ENCODE peak calls at places on chromosomes 16 and 17, in six cellular contexts. E is RWPE1, S is right atrium auricular region, H is fibroblast of pulmonary artery, Q is neural crest cell, K is HFFc6. Z is an unnamed sample.
A peak's percentile ranks its signal among the peaks of the same experiment; 100 is the strongest.

GRCh38 chr17:5873781-5874180 is 196.4 kb upstream of the WSCD1 start:
- DNase-seq in E (no peak), S (no peak), H (no peak), Q (no peak), K (no peak), Z (no peak)

GRCh38 chr17:48878920-48879898 is 13.4 kb upstream of the ATP5MC1 start:
- DNase-seq in E (peak; percentile 81), S (no peak), H (peak; percentile 83), Q (peak; percentile 62), K (peak; percentile 35), Z (no peak)

GRCh38 chr16:26665166-26665939 is 401.4 kb upstream of the C16orf82 start:
- DNase-seq in E (no peak), S (no peak), H (no peak), Q (no peak), K (no peak), Z (no peak)

GRCh38 chr17:47099987-47100711 is 88.9 kb downstream of the CDC27 start:
- DNase-seq in E (peak; percentile 79), S (peak; percentile 94), H (peak; percentile 89), Q (peak; percentile 90), K (peak; percentile 90), Z (no peak)

GRCh38 chr17:81961087-81961514 is at the start of gene NOTUM:
- DNase-seq in E (no peak), S (no peak), H (peak; percentile 22), Q (no peak), K (no peak), Z (no peak)

GRCh38 chr17:72697602-72698146 is 394.8 kb downstream of the SLC39A11 start:
- DNase-seq in E (no peak), S (no peak), H (no peak), Q (peak; percentile 25), K (no peak), Z (no peak)

GRCh38 chr16:31483081-31483480 is at the start of gene SLC5A2:
- DNase-seq in E (no peak), S (no peak), H (no peak), Q (no peak), K (no peak), Z (no peak)

GRCh38 chr17:61461967-61462733 is 9.9 kb downstream of the TBX4 start:
- DNase-seq in E (no peak), S (no peak), H (peak; percentile 9), Q (no peak), K (no peak), Z (no peak)

GRCh38 chr17:49717371-49717841 is 9.6 kb upstream of the SLC35B1 start:
- DNase-seq in E (no peak), S (no peak), H (no peak), Q (no peak), K (no peak), Z (no peak)

GRCh38 chr17:75288784-75289121 is 480 bp downstream of the SLC25A19 start:
- DNase-seq in E (peak; percentile 50), S (no peak), H (no peak), Q (peak; percentile 18), K (no peak), Z (no peak)

GRCh38 chr16:425740-426114 is 278 bp downstream of the RAB11FIP3 start:
- DNase-seq in E (peak; percentile 19), S (no peak), H (no peak), Q (no peak), K (no peak), Z (no peak)

GRCh38 chr17:81193470-81194224 is 27.6 kb upstream of the AATK start:
- DNase-seq in E (no peak), S (no peak), H (no peak), Q (no peak), K (no peak), Z (no peak)

GRCh38 chr16:24635900-24636610 is 93.4 kb upstream of the TNRC6A start:
- DNase-seq in E (peak; percentile 83), S (peak; percentile 69), H (peak; percentile 98), Q (no peak), K (peak; percentile 84), Z (peak; percentile 87)

GRCh38 chr17:19386974-19387920 is at the start of gene MFAP4:
- DNase-seq in E (no peak), S (peak; percentile 81), H (peak; percentile 95), Q (no peak), K (peak; percentile 77), Z (peak; percentile 65)

GRCh38 chr17:5892897-5893656 is 177.1 kb upstream of the WSCD1 start:
- DNase-seq in E (no peak), S (no peak), H (no peak), Q (no peak), K (no peak), Z (no peak)

GRCh38 chr16:21166561-21166961 is 8.1 kb downstream of the LDAF1 start:
- DNase-seq in E (no peak), S (no peak), H (peak; percentile 31), Q (no peak), K (no peak), Z (no peak)

GRCh38 chr16:83344014-83344413 is 463.8 kb upstream of the HSBP1 start:
- DNase-seq in E (no peak), S (no peak), H (peak; percentile 99), Q (no peak), K (peak; percentile 87), Z (peak; percentile 75)

GRCh38 chr16:73215482-73216377 is 167.8 kb upstream of the ZFHX3 start:
- DNase-seq in E (no peak), S (no peak), H (peak; percentile 42), Q (no peak), K (peak; percentile 77), Z (no peak)

GRCh38 chr16:2019919-2020831 is 590 bp downstream of the NPW start:
- DNase-seq in E (no peak), S (no peak), H (no peak), Q (no peak), K (no peak), Z (no peak)

GRCh38 chr16:82229800-82230619 is 60.0 kb upstream of the MPHOSPH6 start:
- DNase-seq in E (peak; percentile 60), S (peak; percentile 60), H (peak; percentile 87), Q (peak; percentile 81), K (peak; percentile 64), Z (peak; percentile 2)

GRCh38 chr17:82161216-82161615 is 51.4 kb downstream of the CCDC57 start:
- DNase-seq in E (no peak), S (no peak), H (no peak), Q (no peak), K (no peak), Z (no peak)

GRCh38 chr17:44044092-44044491 is 22.4 kb downstream of the LSM12 start:
- DNase-seq in E (peak; percentile 57), S (no peak), H (peak; percentile 69), Q (no peak), K (no peak), Z (no peak)

GRCh38 chr17:82065638-82066303 is at the start of gene DUS1L:
- DNase-seq in E (peak; percentile 69), S (no peak), H (peak; percentile 58), Q (peak; percentile 59), K (no peak), Z (no peak)

GRCh38 chr17:61720016-61720795 is 129.2 kb upstream of the NACA2 start:
- DNase-seq in E (no peak), S (no peak), H (peak; percentile 4), Q (no peak), K (no peak), Z (no peak)

GRCh38 chr17:31859487-31860008 is 504 bp upstream of the COPRS start:
- DNase-seq in E (peak; percentile 15), S (no peak), H (no peak), Q (no peak), K (no peak), Z (no peak)

GRCh38 chr16:20166531-20167235 is 93.0 kb upstream of the GPR139 start:
- DNase-seq in E (no peak), S (no peak), H (peak; percentile 1), Q (no peak), K (no peak), Z (no peak)

GRCh38 chr17:50220811-50221210 is 19.4 kb upstream of the COL1A1 start:
- DNase-seq in E (no peak), S (no peak), H (no peak), Q (no peak), K (no peak), Z (no peak)

DNA sequence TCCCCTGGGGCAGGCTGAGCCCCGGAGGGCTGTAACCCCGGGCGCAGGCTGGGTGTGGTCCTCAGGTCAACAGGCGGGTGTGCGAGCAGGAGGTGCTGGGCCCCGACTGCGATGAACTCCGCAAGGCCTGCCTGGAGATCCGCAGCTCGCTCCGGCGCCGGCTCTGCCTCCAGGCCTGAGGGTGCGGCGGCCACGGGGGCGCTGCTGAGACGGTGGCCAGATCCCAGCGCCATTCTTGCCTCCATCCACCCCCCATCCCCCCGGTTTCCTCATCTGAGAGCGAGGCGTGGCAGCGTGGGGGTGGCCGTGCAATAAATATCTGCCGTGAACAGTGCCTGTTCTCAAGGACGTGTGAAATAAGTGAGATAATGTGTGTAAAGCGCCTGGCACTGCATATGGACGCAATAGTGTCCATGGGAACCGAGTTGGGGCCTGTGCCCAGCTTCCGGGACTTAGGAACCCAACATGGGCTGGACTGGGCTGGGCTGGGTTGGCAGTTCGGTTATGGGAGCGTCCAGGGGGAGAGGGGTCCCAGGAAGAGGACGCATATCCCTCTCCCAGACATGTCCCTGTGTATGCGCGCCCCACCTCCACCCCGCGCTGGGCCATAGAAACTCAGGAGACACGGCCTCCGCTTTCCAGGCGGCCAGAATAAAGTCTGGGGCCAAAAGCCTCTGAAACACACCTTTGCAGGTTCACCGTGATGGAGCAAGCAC is 15.0 kb downstream of the ZNF213 start:
- DNase-seq in E (peak; percentile 61), S (peak; percentile 77), H (peak; percentile 67), Q (peak; percentile 64), K (no peak), Z (no peak)
- TF ChIP-seq CTCF in E (peak; percentile 71), S (peak; percentile 69), H (peak; percentile 43), Q (peak; percentile 54), K (peak; percentile 63), Z (peak; percentile 80)

GRCh38 chr17:55734128-55734781 is 11.6 kb upstream of the TMEM100 start:
- DNase-seq in E (no peak), S (no peak), H (no peak), Q (no peak), K (no peak), Z (no peak)
- TF ChIP-seq CTCF in E (no peak), S (no peak), H (no peak), Q (no peak), K (no peak), Z (no peak)

DNA sequence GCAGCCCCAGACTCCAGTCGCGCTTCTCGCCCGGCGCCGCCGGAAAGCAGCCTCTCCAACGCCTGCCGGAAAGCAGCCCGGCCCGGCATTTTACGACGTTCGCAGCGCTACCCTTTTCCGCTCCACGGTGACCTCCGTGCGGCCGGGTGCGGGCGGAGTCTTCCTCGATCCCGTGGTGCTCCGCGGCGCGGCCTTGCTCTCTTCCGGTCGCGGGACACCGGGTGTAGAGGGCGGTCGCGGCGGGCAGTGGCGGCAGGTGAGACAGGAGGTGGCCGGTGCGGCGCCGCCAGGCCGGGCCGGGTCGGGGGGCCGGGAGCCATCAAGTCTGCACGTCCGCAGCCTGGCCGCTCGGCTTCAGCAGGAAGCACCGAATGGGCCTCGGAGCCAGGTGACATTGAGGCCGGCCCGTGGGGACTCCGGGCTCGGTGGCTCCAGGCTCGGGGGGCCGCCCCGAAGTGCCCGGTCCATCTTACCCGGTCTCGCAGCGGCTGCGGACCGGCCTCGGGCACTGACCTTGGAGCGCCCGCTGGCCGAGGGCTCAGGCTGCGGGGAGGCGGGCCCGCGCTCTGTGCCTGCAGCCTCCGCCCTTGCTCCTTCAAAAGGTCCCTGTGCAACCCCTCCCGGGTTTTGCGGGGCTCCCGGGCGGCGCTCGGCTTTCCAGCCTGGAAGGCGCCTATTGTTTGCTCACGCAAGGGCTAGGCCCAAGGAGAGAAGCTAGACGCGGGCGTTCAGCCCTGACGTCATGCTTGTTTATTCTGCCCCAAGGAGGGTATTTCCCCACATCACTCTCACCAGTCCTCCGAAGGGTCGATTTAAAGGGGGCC is at the start of the genes COX4I1 and EMC8:
- DNase-seq in E (peak; percentile 91), S (peak; percentile 91), H (peak; percentile 94), Q (peak; percentile 94), K (peak; percentile 92), Z (peak; percentile 33)
- TF ChIP-seq CTCF in E (no peak), S (peak; percentile 26), H (no peak), Q (no peak), K (no peak), Z (no peak)

GRCh38 chr17:40095944-40096791 is 4.2 kb downstream of the NR1D1 start:
- DNase-seq in E (no peak), S (no peak), H (no peak), Q (no peak), K (no peak), Z (no peak)
- TF ChIP-seq CTCF in E (no peak), S (no peak), H (no peak), Q (no peak), K (no peak), Z (no peak)